ENCODE peak calls at places on chromosomes 1 and 21, in seven cellular contexts. One of them, this sample, is unnamed. For H3K4me1, the result is how much of the 10 kb centered on the place peaks cover.

GRCh38 chr1:2526824-2527552 is 592 bp upstream of the PANK4 start:
- DNase-seq in left ventricle myocardium inferior: peak
- DNase-seq in astrocyte: peak
- DNase-seq in hepatocyte: peak
- DNase-seq in tibial nerve: no peak
- DNase-seq in suprapubic skin: peak
- DNase-seq in pancreas: peak
- DNase-seq in this sample: no peak

GRCh38 chr1:56200921-56201320 is 378.4 kb downstream of the PLPP3 start:
- DNase-seq in suprapubic skin: no peak
- DNase-seq in hepatocyte: no peak
- DNase-seq in pancreas: no peak
- DNase-seq in tibial nerve: no peak
- DNase-seq in astrocyte: no peak
- DNase-seq in left ventricle myocardium inferior: no peak
- DNase-seq in this sample: no peak

GRCh38 chr1:61580417-61580816 is 144.5 kb downstream of the TM2D1 start:
- DNase-seq in pancreas: no peak
- DNase-seq in hepatocyte: no peak
- DNase-seq in tibial nerve: no peak
- DNase-seq in suprapubic skin: no peak
- DNase-seq in astrocyte: no peak
- DNase-seq in left ventricle myocardium inferior: no peak
- DNase-seq in this sample: no peak

GRCh38 chr1:81635816-81636215 is 164.9 kb upstream of the ADGRL2 start:
- DNase-seq in tibial nerve: no peak
- DNase-seq in pancreas: no peak
- DNase-seq in astrocyte: no peak
- DNase-seq in suprapubic skin: no peak
- DNase-seq in left ventricle myocardium inferior: no peak
- DNase-seq in hepatocyte: peak
- DNase-seq in this sample: no peak

GRCh38 chr1:203112451-203112850 is 15.1 kb upstream of the ADORA1 start:
- DNase-seq in hepatocyte: no peak
- DNase-seq in left ventricle myocardium inferior: no peak
- DNase-seq in tibial nerve: no peak
- DNase-seq in pancreas: no peak
- DNase-seq in suprapubic skin: no peak
- DNase-seq in astrocyte: no peak
- DNase-seq in this sample: no peak

GRCh38 chr1:36962991-36963390 is 71.3 kb downstream of the GRIK3 start:
- DNase-seq in hepatocyte: no peak
- DNase-seq in left ventricle myocardium inferior: no peak
- DNase-seq in suprapubic skin: no peak
- DNase-seq in pancreas: no peak
- DNase-seq in astrocyte: no peak
- DNase-seq in tibial nerve: no peak
- DNase-seq in this sample: no peak

GRCh38 chr1:165573787-165574186 is 30.0 kb downstream of the LRRC52 start:
- DNase-seq in astrocyte: no peak
- DNase-seq in tibial nerve: no peak
- DNase-seq in suprapubic skin: no peak
- DNase-seq in left ventricle myocardium inferior: no peak
- DNase-seq in pancreas: no peak
- DNase-seq in hepatocyte: no peak
- DNase-seq in this sample: no peak

GRCh38 chr1:19096036-19096833 is 113.8 kb downstream of the UBR4 start:
- DNase-seq in astrocyte: no peak
- DNase-seq in tibial nerve: no peak
- DNase-seq in pancreas: peak
- DNase-seq in left ventricle myocardium inferior: no peak
- DNase-seq in suprapubic skin: no peak
- DNase-seq in hepatocyte: peak
- DNase-seq in this sample: no peak

GRCh38 chr1:46315669-46316403 is 12.3 kb downstream of the UQCRH start:
- DNase-seq in hepatocyte: no peak
- DNase-seq in astrocyte: peak
- DNase-seq in suprapubic skin: no peak
- DNase-seq in pancreas: no peak
- DNase-seq in left ventricle myocardium inferior: no peak
- DNase-seq in tibial nerve: no peak
- DNase-seq in this sample: no peak

GRCh38 chr1:179742717-179743678 is at the start of gene FAM163A:
- DNase-seq in astrocyte: no peak
- DNase-seq in tibial nerve: no peak
- DNase-seq in suprapubic skin: no peak
- DNase-seq in hepatocyte: peak
- DNase-seq in left ventricle myocardium inferior: no peak
- DNase-seq in pancreas: no peak
- DNase-seq in this sample: no peak

GRCh38 chr1:157279157-157280140 is 141.3 kb upstream of the ETV3 start:
- DNase-seq in suprapubic skin: no peak
- DNase-seq in tibial nerve: no peak
- DNase-seq in pancreas: no peak
- DNase-seq in left ventricle myocardium inferior: no peak
- DNase-seq in hepatocyte: no peak
- DNase-seq in astrocyte: no peak
- DNase-seq in this sample: no peak

DNA sequence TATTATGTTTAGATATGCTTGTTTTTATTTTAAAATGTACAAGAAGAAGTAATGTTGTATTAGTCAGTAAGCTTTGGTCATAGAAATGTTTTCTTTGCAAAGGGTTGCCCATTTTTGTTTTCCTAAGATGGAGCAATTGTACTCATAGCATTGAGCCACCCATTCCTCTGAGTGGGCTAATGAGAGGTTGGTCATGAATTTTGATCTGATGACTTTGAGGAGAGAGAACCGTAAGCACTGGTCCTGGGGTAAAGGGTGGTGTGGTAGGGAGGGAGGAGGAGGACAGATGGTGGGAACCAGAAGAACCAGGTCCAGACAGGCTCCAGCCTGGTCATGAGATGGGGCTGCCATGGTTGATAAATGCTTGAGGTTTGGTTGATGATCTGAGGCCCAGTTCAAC is 15.9 kb upstream of the SLC6A9 start:
- DNase-seq in hepatocyte: no peak
- DNase-seq in astrocyte: no peak
- DNase-seq in left ventricle myocardium inferior: no peak
- DNase-seq in tibial nerve: no peak
- DNase-seq in pancreas: no peak
- DNase-seq in suprapubic skin: peak
- DNase-seq in this sample: no peak
- H3K4me1 ChIP-seq in hepatocyte: under half
- H3K4me1 ChIP-seq in astrocyte: under half
- H3K4me1 ChIP-seq in left ventricle myocardium inferior: under half
- H3K4me1 ChIP-seq in tibial nerve: under half
- H3K4me1 ChIP-seq in pancreas: under half
- H3K4me1 ChIP-seq in suprapubic skin: under half
- H3K4me1 ChIP-seq in this sample: under half

GRCh38 chr1:30381266-30381665 is 342.1 kb downstream of the MATN1 start:
- DNase-seq in astrocyte: no peak
- DNase-seq in pancreas: no peak
- DNase-seq in left ventricle myocardium inferior: no peak
- DNase-seq in suprapubic skin: peak
- DNase-seq in tibial nerve: no peak
- DNase-seq in hepatocyte: no peak
- DNase-seq in this sample: no peak

GRCh38 chr1:30380625-30380984 is 342.8 kb downstream of the MATN1 start:
- DNase-seq in suprapubic skin: no peak
- DNase-seq in astrocyte: no peak
- DNase-seq in tibial nerve: no peak
- DNase-seq in left ventricle myocardium inferior: no peak
- DNase-seq in pancreas: no peak
- DNase-seq in hepatocyte: no peak
- DNase-seq in this sample: no peak

GRCh38 chr1:30378023-30378596 is 345.3 kb downstream of the MATN1 start:
- DNase-seq in pancreas: no peak
- DNase-seq in suprapubic skin: no peak
- DNase-seq in left ventricle myocardium inferior: no peak
- DNase-seq in tibial nerve: no peak
- DNase-seq in astrocyte: no peak
- DNase-seq in hepatocyte: no peak
- DNase-seq in this sample: no peak

GRCh38 chr1:30378991-30379581 is 344.3 kb downstream of the MATN1 start:
- DNase-seq in hepatocyte: peak
- DNase-seq in tibial nerve: no peak
- DNase-seq in suprapubic skin: peak
- DNase-seq in astrocyte: peak
- DNase-seq in left ventricle myocardium inferior: no peak
- DNase-seq in pancreas: no peak
- DNase-seq in this sample: no peak

DNA sequence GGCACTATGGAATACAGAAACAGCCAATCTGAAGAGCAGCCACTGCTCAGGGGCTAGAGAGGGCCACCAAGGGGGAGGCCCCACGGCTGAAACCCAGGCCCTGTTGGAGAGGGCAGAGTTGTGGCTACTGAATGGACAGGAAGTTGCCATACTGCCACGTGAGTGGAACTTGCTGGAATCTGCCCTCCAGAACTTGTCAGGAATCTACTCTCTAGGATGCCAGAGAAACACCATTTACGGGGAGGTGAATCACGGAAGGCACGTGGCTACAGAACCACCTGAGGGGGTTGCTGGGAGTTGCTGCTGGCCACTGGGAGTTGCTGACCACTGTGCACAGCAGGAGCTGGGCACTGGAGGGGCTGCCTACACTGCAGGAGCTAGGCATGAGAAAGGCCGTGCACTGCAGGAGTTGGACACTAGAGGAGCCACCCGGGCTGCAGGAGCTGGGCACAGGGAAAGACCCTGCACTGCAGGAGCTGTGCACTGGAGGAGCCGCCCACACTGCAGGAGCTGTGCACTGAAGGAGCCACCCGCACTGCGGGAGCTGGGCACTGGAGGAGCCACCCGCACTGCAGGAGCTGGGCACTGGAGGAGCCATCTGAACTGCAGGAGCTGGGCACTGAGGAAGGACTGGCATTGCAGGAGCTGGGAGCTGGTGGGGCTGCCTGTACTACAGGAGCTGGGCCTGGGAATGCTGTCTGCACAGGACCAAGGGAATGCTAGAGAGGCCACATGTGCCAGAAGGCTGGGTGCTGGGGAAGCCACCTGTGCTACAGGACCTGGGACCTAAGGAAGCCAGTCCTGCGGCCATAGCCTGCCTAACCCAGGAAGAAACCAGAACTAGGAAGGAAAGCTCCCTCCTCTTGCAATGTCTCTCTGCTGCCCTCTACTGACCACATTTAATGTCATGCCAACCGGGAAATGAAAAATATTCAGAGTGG is 343.4 kb downstream of the MATN1 start:
- DNase-seq in astrocyte: peak
- DNase-seq in hepatocyte: peak
- DNase-seq in suprapubic skin: peak
- DNase-seq in pancreas: peak
- DNase-seq in left ventricle myocardium inferior: no peak
- DNase-seq in tibial nerve: peak
- DNase-seq in this sample: no peak
- H3K27ac ChIP-seq in astrocyte: no peak
- H3K27ac ChIP-seq in hepatocyte: peak
- H3K27ac ChIP-seq in suprapubic skin: no peak
- H3K27ac ChIP-seq in pancreas: no peak
- H3K27ac ChIP-seq in left ventricle myocardium inferior: no peak
- H3K27ac ChIP-seq in tibial nerve: no peak
- H3K27ac ChIP-seq in this sample: peak

DNA sequence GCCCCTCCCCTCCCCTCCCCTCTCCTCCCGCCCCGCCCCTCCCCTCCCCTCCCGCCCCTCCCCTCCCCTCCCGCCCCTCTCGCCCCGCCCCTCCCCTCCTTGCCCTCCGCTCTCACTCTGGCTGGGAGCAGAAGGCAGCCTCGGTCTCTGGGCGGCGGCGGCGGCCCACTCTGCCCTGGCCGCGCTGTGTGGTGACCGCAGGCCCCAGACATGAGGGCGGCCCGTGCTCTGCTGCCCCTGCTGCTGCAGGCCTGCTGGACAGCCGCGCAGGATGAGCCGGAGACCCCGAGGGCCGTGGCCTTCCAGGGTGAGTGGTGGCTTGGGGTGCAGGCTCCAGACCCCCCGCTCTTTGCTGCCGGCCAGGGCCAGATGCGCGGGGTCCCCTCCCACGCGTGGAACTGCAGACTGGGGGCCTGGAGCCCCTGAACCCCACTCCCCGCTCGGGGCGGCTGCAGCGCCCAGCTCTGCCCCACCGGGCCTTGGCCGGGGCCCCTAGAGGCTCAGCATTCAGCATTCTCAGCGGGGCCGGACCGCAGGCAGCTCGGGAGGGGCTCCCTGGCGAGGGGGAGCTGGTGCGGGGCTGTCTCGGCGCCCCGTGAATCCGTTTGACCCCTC is at the start of gene COL6A1:
- DNase-seq in hepatocyte: peak
- DNase-seq in pancreas: peak
- DNase-seq in astrocyte: peak
- DNase-seq in suprapubic skin: peak
- DNase-seq in tibial nerve: peak
- DNase-seq in left ventricle myocardium inferior: peak
- DNase-seq in this sample: peak
- H3K4me3 ChIP-seq in hepatocyte: peak
- H3K4me3 ChIP-seq in pancreas: peak
- H3K4me3 ChIP-seq in astrocyte: peak
- H3K4me3 ChIP-seq in suprapubic skin: peak
- H3K4me3 ChIP-seq in tibial nerve: peak
- H3K4me3 ChIP-seq in left ventricle myocardium inferior: peak
- H3K4me3 ChIP-seq in this sample: peak

GRCh38 chr1:41898191-41898713 is 20.5 kb downstream of the HIVEP3 start:
- DNase-seq in hepatocyte: no peak
- DNase-seq in astrocyte: peak
- DNase-seq in suprapubic skin: no peak
- DNase-seq in left ventricle myocardium inferior: no peak
- DNase-seq in pancreas: no peak
- DNase-seq in tibial nerve: no peak
- DNase-seq in this sample: no peak

GRCh38 chr1:41894778-41895483 is 23.8 kb downstream of the HIVEP3 start:
- DNase-seq in pancreas: no peak
- DNase-seq in hepatocyte: no peak
- DNase-seq in suprapubic skin: no peak
- DNase-seq in astrocyte: no peak
- DNase-seq in left ventricle myocardium inferior: no peak
- DNase-seq in tibial nerve: no peak
- DNase-seq in this sample: no peak

GRCh38 chr1:41894101-41894620 is 24.6 kb downstream of the HIVEP3 start:
- DNase-seq in tibial nerve: no peak
- DNase-seq in astrocyte: no peak
- DNase-seq in pancreas: no peak
- DNase-seq in left ventricle myocardium inferior: no peak
- DNase-seq in hepatocyte: no peak
- DNase-seq in suprapubic skin: no peak
- DNase-seq in this sample: no peak

GRCh38 chr1:41892211-41892840 is 26.4 kb downstream of the HIVEP3 start:
- DNase-seq in pancreas: no peak
- DNase-seq in tibial nerve: no peak
- DNase-seq in suprapubic skin: no peak
- DNase-seq in left ventricle myocardium inferior: no peak
- DNase-seq in hepatocyte: no peak
- DNase-seq in astrocyte: no peak
- DNase-seq in this sample: no peak

DNA sequence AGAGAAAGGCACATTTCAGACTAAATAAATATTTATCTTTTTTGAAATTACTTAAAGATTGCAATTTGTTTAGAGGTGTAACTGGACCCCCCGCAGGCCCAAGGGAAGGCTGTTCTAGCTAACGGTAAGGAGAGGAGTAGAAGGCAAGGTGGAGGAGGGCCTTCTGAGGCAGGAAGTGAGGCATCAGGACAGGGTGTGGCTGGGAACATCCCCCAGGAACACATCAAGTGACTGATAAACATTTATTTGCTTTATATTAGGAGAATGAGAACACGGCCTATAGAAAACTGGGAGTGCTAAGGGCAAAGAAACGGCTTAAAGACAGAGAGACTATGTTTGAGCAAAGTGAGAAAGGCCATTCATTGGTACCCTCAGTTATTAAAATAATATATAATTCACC is 23.2 kb downstream of the HIVEP3 start:
- DNase-seq in hepatocyte: no peak
- DNase-seq in left ventricle myocardium inferior: no peak
- DNase-seq in suprapubic skin: no peak
- DNase-seq in astrocyte: no peak
- DNase-seq in pancreas: no peak
- DNase-seq in tibial nerve: no peak
- DNase-seq in this sample: no peak
- H3K4me1 ChIP-seq in hepatocyte: under half
- H3K4me1 ChIP-seq in left ventricle myocardium inferior: half or more
- H3K4me1 ChIP-seq in suprapubic skin: under half
- H3K4me1 ChIP-seq in astrocyte: under half
- H3K4me1 ChIP-seq in pancreas: under half
- H3K4me1 ChIP-seq in tibial nerve: under half
- H3K4me1 ChIP-seq in this sample: under half

This sample was measured in RWPE2.